ENCODE peak calls at places on chromosomes 16 and 17, in four cellular contexts. V is GM23338, M is OCI-LY7, D is hepatocyte. Q is an unnamed sample. For H4K20me1 and H3K9me2, the result is how much of the 10 kb centered on the place peaks cover.

GRCh38 chr17:45087496-45087975 is 26.4 kb downstream of the NMT1 start:
- DNase-seq in V (no peak), M (no peak), D (no peak), Q (no peak)

GRCh38 chr16:29662729-29663019 is 373 bp upstream of the SPN start:
- DNase-seq in V (no peak), M (peak), D (no peak), Q (no peak)

GRCh38 chr16:27224741-27225300 is 21.5 kb downstream of the KDM8 start:
- DNase-seq in V (no peak), M (no peak), D (no peak), Q (no peak)

GRCh38 chr17:48843172-48843900 is 12.5 kb downstream of the CALCOCO2 start:
- DNase-seq in V (no peak), M (no peak), D (no peak), Q (no peak)

GRCh38 chr16:84608281-84608680 is 9.6 kb downstream of the COTL1 start:
- DNase-seq in V (no peak), M (no peak), D (no peak), Q (no peak)

GRCh38 chr16:23448392-23448791 is 4.6 kb downstream of the COG7 start:
- DNase-seq in V (no peak), M (no peak), D (no peak), Q (peak)

GRCh38 chr17:46732754-46733398 is 85.6 kb downstream of the WNT3 start:
- DNase-seq in V (peak), M (peak), D (no peak), Q (no peak)

GRCh38 chr17:76147211-76148014 is 6.4 kb upstream of the FOXJ1 start:
- DNase-seq in V (peak), M (peak), D (no peak), Q (no peak)

GRCh38 chr17:77491921-77492445 is 351.2 kb downstream of the SEC14L1 start:
- DNase-seq in V (no peak), M (peak), D (no peak), Q (no peak)

GRCh38 chr17:37770631-37771518 is 26.0 kb upstream of the HNF1B start:
- DNase-seq in V (peak), M (peak), D (peak), Q (peak)

GRCh38 chr17:12664894-12665262 is 812 bp upstream of the MYOCD start:
- DNase-seq in V (peak), M (no peak), D (no peak), Q (no peak)

GRCh38 chr16:15795615-15796014 is 61.2 kb downstream of the MYH11 start:
- DNase-seq in V (no peak), M (no peak), D (no peak), Q (no peak)

GRCh38 chr17:17453088-17453487 is 23.7 kb upstream of the MED9 start:
- DNase-seq in V (no peak), M (no peak), D (no peak), Q (no peak)
- H4K20me1 ChIP-seq in V (under half), M (under half), D (under half), Q (under half)

GRCh38 chr16:49515016-49515415 is 141.4 kb downstream of the C16orf78 start:
- DNase-seq in V (no peak), M (no peak), D (no peak), Q (no peak)
- H2AFZ ChIP-seq in V (no peak), M (no peak), D (no peak), Q (no peak)

GRCh38 chr16:86430814-86431213 is 79.5 kb upstream of the FOXF1 start:
- DNase-seq in V (no peak), M (no peak), D (no peak), Q (no peak)

GRCh38 chr16:86429663-86430062 is 80.7 kb upstream of the FOXF1 start:
- DNase-seq in V (no peak), M (no peak), D (no peak), Q (no peak)

GRCh38 chr16:86432691-86433090 is 77.6 kb upstream of the FOXF1 start:
- DNase-seq in V (no peak), M (no peak), D (peak), Q (no peak)

GRCh38 chr16:86431540-86431939 is 78.8 kb upstream of the FOXF1 start:
- DNase-seq in V (peak), M (no peak), D (no peak), Q (no peak)

GRCh38 chr16:86432048-86432447 is 78.3 kb upstream of the FOXF1 start:
- DNase-seq in V (no peak), M (no peak), D (no peak), Q (no peak)
- H3K9me2 ChIP-seq in V (under half), M (under half), D (under half), Q (under half)

DNA sequence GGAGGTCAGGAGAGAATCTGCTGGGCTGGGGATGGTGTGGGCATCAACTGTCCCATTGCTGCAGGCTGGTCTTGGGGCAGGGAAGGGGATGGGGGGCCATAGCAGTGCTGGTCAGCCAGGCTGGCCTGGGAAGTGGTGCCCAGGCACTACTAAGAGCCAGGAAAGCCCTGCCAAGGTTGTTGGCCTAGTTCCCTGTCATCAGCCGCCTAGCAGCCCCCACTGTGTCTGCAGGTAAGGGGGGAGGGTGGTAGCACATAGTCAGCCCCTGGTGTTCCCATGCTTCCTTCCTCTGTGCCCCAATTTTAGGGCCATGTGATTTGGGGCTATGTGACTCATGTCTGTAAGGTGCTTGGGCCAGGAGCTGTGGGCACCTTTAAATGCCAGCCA is 17.8 kb downstream of the GJD3 start:
- DNase-seq in V (no peak), M (no peak), D (no peak), Q (no peak)
- H4K20me1 ChIP-seq in V (under half), M (under half), D (under half), Q (under half)

DNA sequence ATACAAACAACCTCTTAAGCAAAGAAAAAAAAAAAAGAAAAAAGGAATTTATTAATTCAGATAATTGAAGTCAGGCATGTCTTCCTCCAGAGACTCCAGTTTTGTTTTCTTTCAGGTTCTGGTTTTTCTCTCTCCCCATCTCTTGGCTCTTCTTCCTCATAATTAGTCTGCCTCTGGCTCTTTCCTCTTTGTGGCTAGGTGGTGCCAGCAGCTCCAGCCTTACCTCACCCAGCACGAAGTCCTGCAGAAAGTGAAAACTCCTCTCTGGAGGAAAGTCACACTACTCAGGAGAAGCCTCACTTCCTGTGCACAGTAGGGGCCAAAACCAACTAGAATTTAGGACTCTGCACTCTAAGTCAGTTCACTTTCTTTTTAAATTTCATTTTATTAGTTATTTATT is 10.3 kb upstream of the NFAT5 start:
- DNase-seq in V (no peak), M (no peak), D (no peak), Q (no peak)
- H2AFZ ChIP-seq in V (no peak), M (no peak), D (no peak), Q (no peak)

GRCh38 chr17:1013729-1014090 is 16.8 kb downstream of the TIMM22 start:
- DNase-seq in V (no peak), M (no peak), D (no peak), Q (no peak)
- H3K9me2 ChIP-seq in V (under half), M (under half), D (under half), Q (under half)

Q was measured in PC-9.